ENCODE peak calls at places on chromosomes 3 and 15, in seven cellular contexts. V is left ventricle myocardium inferior; R is mammary epithelial cell; M is A549; Z is body of pancreas; K is transverse colon; B is CD8-positive, alpha-beta T cell. S is an unnamed sample.

GRCh38 chr15:99731336-99732267 is 1.6 kb downstream of the LYSMD4 start:
- DNase-seq in V (no peak), R (peak), M (no peak), Z (no peak), K (no peak), B (no peak), S (no peak)

GRCh38 chr15:66761723-66762595 is 59.9 kb downstream of the SMAD6 start:
- DNase-seq in V (peak), R (peak), M (no peak), Z (no peak), K (no peak), B (no peak), S (peak)

GRCh38 chr15:68774521-68775293 is 46.0 kb downstream of the ANP32A start:
- DNase-seq in V (peak), R (no peak), M (no peak), Z (no peak), K (no peak), B (no peak), S (no peak)

GRCh38 chr3:48634661-48635221 is 520 bp downstream of the SLC26A6 start:
- DNase-seq in V (peak), R (peak), M (peak), Z (peak), K (peak), B (peak), S (peak)

GRCh38 chr3:78729921-78730320 is 1037.9 kb downstream of the ROBO1 start:
- DNase-seq in V (no peak), R (no peak), M (no peak), Z (no peak), K (no peak), B (no peak), S (no peak)

GRCh38 chr3:181103605-181104004 is 114.1 kb upstream of the DNAJC19 start:
- DNase-seq in V (no peak), R (peak), M (no peak), Z (no peak), K (no peak), B (no peak), S (peak)

GRCh38 chr3:99330281-99330680 is 308.1 kb upstream of the COL8A1 start:
- DNase-seq in V (peak), R (no peak), M (no peak), Z (no peak), K (no peak), B (no peak), S (no peak)

GRCh38 chr3:57961828-57962447 is 46.3 kb upstream of the FLNB start:
- DNase-seq in V (no peak), R (peak), M (no peak), Z (no peak), K (no peak), B (no peak), S (no peak)

GRCh38 chr3:195270350-195271115 is 426 bp downstream of the XXYLT1 start:
- DNase-seq in V (no peak), R (peak), M (peak), Z (peak), K (peak), B (peak), S (peak)
- TF ChIP-seq CTCF in V (peak), R (peak), M (peak), Z (peak), K (no peak), B (peak), S (peak)

DNA sequence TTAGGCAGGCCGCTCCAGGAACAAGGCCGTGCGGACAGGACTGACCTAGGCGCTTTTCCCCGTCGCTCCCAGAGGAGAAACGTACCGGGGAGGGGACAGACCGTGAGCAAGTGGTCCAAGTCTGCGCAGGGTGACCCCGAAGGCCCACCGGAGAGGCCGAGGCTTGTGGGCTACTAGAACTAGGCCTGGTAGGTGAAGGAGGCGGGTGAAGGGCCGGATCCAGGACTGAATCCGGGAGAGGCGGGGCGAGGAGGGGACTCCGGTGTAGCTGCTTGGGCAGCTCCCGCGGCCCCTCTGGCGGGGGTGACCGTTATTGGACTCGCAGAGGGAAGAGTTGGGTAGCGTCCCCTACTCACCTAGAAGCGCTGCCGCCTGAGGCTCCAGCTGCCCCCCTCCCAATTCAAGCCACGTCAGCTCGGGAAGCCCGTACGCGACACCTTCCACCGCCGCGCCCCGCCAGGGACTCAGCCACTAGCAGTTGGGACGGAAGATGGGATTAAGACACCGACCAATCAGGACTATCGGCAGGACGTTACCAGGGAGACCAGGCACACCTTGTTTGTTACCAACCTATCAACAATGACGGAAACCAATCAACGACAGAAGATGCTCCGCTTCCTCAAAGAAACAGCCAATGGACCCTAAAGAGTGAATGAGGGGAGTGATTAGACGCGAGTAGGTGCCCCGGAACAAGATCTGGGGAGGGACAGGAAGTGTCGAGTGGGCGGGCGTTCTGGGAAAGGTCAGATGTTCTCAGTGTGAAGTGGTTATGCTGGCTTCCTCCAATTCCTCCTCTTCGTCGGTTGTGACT is at the start of gene GOLGB1:
- DNase-seq in V (peak), R (peak), M (peak), Z (peak), K (peak), B (peak), S (peak)
- H3K27ac ChIP-seq in V (peak), R (peak), M (peak), Z (peak), K (peak), B (peak), S (peak)

GRCh38 chr3:4396599-4396998 is 70.5 kb downstream of the SUMF1 start:
- DNase-seq in V (no peak), R (no peak), M (no peak), Z (no peak), K (no peak), B (no peak), S (no peak)

GRCh38 chr3:4394048-4394447 is 73.0 kb downstream of the SUMF1 start:
- DNase-seq in V (no peak), R (no peak), M (no peak), Z (no peak), K (peak), B (peak), S (no peak)

GRCh38 chr3:4396006-4396405 is 71.1 kb downstream of the SUMF1 start:
- DNase-seq in V (no peak), R (no peak), M (no peak), Z (no peak), K (no peak), B (no peak), S (no peak)

GRCh38 chr3:4394567-4394966 is 72.5 kb downstream of the SUMF1 start:
- DNase-seq in V (no peak), R (no peak), M (no peak), Z (no peak), K (no peak), B (no peak), S (no peak)

DNA sequence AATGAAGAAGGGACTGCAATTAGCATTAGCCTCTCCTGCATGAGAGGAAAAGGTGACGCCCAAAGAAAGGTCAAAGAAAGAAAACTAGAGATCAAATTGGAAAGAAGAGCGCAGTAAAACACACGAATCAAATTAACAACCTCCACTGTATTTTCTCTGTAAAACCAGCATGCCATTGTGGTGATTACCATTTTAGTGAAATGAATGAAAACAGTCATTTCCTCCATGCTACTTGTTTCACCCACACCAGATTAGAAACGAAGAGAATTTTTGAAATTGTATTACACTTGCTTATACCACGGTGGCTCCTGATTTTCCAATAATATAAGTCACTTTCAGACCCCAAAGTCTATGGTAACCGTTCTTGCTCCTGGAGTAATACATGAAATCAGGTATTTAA is 71.6 kb downstream of the SUMF1 start:
- DNase-seq in V (no peak), R (no peak), M (no peak), Z (no peak), K (no peak), B (no peak), S (no peak)
- TF ChIP-seq CTCF in V (no peak), R (no peak), M (no peak), Z (no peak), K (no peak), B (no peak), S (no peak)

DNA sequence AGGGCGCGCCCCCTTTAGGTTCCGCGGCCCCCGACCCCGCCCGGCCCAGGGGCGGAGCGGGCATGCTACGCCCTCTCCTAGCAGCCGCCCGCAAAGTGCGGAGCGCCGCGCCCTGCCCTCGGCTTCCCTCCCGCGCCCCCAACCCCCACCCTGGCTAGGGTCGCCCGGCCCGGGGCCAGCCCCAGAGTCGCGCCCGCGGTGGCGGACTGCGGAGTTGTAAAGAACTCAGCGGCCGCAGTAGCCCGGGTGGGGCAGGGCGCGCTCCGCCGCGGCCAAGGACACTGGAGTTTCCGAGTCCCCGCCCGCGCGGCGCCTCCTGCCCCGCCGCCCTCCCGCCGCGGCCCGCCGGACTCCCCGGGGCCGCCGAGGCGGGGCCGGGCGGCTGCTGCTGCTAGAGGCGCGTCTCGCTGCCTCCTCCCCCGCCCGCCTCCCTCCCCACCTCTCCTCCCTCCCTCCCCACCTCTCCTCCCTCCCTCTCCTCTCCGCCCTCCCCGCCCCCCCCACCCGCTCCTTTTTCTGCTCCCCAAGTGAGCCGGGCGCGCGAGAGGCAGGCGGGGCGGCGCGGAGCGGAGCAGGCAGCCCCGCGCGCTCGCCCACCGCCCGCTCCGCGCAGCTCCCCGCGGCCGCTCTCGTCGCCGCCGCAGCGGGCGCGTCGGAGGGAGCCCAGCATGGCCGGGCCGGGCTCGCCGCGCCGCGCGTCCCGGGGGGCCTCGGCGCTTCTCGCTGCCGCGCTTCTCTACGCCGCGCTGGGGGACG is at the start of gene CACNA2D3:
- DNase-seq in V (peak), R (peak), M (no peak), Z (peak), K (peak), B (no peak), S (no peak)
- H3K27ac ChIP-seq in V (peak), R (no peak), M (no peak), Z (no peak), K (peak), B (no peak), S (no peak)

GRCh38 chr3:30890907-30891306 is 3.6 kb downstream of the GADL1 start:
- DNase-seq in V (no peak), R (no peak), M (no peak), Z (no peak), K (no peak), B (no peak), S (no peak)

GRCh38 chr3:30893678-30894325 is 659 bp downstream of the GADL1 start:
- DNase-seq in V (no peak), R (no peak), M (no peak), Z (no peak), K (no peak), B (no peak), S (no peak)

GRCh38 chr3:30895329-30895728 is 868 bp upstream of the GADL1 start:
- DNase-seq in V (no peak), R (no peak), M (no peak), Z (no peak), K (no peak), B (no peak), S (no peak)

DNA sequence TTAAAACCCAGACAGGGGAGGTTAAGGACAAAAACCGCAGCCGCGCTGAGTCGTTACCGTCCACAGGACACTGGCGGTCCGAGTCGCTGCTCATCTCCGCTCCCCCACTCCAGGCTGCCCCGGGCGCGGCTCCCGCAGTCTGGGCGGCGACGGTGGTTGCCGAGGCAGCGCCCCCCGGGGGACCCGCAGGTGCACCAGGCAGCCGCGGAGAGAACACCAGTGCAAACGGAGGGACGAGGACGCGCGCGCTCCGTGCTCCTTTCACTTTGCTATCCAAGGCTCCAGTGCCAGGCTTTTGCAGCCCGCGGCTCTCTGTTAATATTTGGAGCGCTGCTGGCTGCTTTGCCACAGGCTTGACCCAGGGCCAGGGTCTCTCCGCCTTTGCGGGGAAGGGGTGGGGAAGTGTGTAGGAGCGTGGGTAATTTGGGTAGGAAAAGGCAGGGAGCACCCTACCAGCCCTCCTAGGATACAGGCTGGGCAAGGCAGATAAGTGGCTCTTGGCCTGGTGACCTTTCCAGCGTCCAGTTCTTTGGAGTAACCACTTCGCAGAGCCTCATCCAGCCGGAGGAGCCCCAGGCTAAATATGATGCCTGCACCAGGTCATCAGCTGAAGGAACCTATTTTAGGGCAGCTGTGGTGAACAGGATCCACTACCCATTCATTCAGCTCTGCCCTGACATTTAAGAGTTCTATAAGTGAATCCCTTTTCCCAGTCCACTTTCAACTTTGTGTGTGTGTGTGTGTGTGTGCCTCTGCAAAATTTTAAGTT is at the start of gene GADL1:
- DNase-seq in V (peak), R (peak), M (peak), Z (peak), K (no peak), B (no peak), S (peak)
- TF ChIP-seq CTCF in V (no peak), R (no peak), M (no peak), Z (no peak), K (no peak), B (no peak), S (no peak)

GRCh38 chr3:35422826-35423601 is 216.3 kb upstream of the ARPP21 start:
- DNase-seq in V (no peak), R (no peak), M (no peak), Z (no peak), K (no peak), B (no peak), S (no peak)
- H3K27ac ChIP-seq in V (no peak), R (no peak), M (no peak), Z (no peak), K (no peak), B (no peak), S (no peak)

DNA sequence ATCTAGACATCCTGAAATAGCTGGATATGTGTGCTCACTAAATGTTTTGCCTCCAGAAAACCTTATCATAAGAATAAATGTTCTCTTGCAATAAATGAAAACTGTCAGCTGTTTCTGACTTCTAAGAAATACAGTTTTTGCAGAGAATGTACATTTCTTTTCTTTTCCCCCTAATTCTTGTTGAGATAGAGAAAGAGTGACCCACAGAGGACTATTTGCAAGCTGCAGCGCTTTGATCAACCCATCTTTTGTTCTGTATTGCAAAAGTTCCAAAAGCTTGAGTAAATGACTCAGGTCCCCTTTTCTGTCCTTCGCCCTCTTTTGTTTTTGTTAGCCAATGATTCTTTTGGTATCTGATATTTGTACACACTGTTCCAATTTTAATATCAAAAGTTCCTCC is 141.9 kb downstream of the BBX start:
- DNase-seq in V (no peak), R (no peak), M (no peak), Z (no peak), K (no peak), B (no peak), S (no peak)
- TF ChIP-seq CTCF in V (no peak), R (no peak), M (no peak), Z (no peak), K (no peak), B (no peak), S (no peak)

GRCh38 chr3:51620543-51620942 is 50.5 kb upstream of the TEX264 start:
- DNase-seq in V (no peak), R (peak), M (no peak), Z (peak), K (no peak), B (no peak), S (no peak)
- H3K27ac ChIP-seq in V (peak), R (peak), M (no peak), Z (no peak), K (peak), B (no peak), S (no peak)

S was measured in RWPE1.